ENCODE peak calls at places on chromosome 19, in seven cellular contexts. Z is pancreas, T is dorsolateral prefrontal cortex, R is heart right ventricle, Q is AG04450, C is fibroblast of the aortic adventitia, Y is GM12865. O is an unnamed sample.

GRCh38 chr19:45499196-45500180 is 1.2 kb downstream of the PPM1N start:
- DNase-seq in Y (peak; percentile 87), Z (peak; percentile 67), Q (no peak), T (no peak), R (no peak), C (no peak), O (peak; percentile 65)

GRCh38 chr19:30003862-30004261 is 61.8 kb downstream of the URI1 start:
- DNase-seq in Q (no peak), C (no peak), T (no peak), R (no peak), Z (no peak), Y (no peak), O (no peak)

GRCh38 chr19:35863018-35863417 is 5.4 kb upstream of the APLP1 start:
- DNase-seq in Q (no peak), Z (no peak), C (no peak), T (no peak), Y (no peak), R (no peak), O (no peak)

GRCh38 chr19:16208064-16208759 is 10.5 kb downstream of the AP1M1 start:
- DNase-seq in Q (no peak), R (no peak), Z (no peak), Y (no peak), C (no peak), T (no peak), O (no peak)

GRCh38 chr19:45568732-45569131 is 15.9 kb downstream of the OPA3 start:
- DNase-seq in Y (no peak), Z (no peak), R (no peak), C (peak; percentile 78), T (no peak), Q (no peak), O (peak; percentile 94)

GRCh38 chr19:18910801-18911436 is 8.3 kb downstream of the COPE start:
- DNase-seq in Y (no peak), C (no peak), R (no peak), Z (peak; percentile 29), Q (no peak), T (no peak), O (no peak)

GRCh38 chr19:16014923-16015804 is 61.1 kb upstream of the TPM4 start:
- DNase-seq in Z (no peak), Y (no peak), C (no peak), R (no peak), T (no peak), Q (no peak), O (no peak)

GRCh38 chr19:2952953-2953481 is 8.2 kb upstream of the ZNF77 start:
- DNase-seq in Q (no peak), C (peak; percentile 55), R (no peak), Z (peak; percentile 79), Y (peak; percentile 49), T (no peak), O (peak; percentile 98)

GRCh38 chr19:46288896-46289588 is 7.8 kb upstream of the HIF3A start:
- DNase-seq in Z (no peak), Y (no peak), T (no peak), R (peak; percentile 57), C (peak; percentile 88), Q (peak; percentile 71), O (peak; percentile 93)

GRCh38 chr19:9673912-9674668 is 810 bp downstream of the ZNF562 start:
- DNase-seq in T (no peak), Q (no peak), Z (no peak), C (peak; percentile 6), Y (peak; percentile 11), R (no peak), O (peak; percentile 79)

GRCh38 chr19:44951179-44952159 is 3.7 kb upstream of the CLPTM1 start:
- DNase-seq in Y (peak; percentile 85), Z (peak; percentile 66), C (peak; percentile 88), R (peak; percentile 77), T (peak; percentile 59), Q (peak; percentile 65), O (peak; percentile 82)

GRCh38 chr19:12841094-12841493 is 2.8 kb downstream of the MAST1 start:
- DNase-seq in C (peak; percentile 22), Q (no peak), R (no peak), Z (peak; percentile 55), Y (peak; percentile 35), T (peak; percentile 67), O (peak; percentile 24)

GRCh38 chr19:21749090-21749489 is 18.3 kb downstream of the ZNF100 start:
- DNase-seq in Z (no peak), R (no peak), Q (no peak), T (no peak), Y (peak; percentile 3), C (peak; percentile 25), O (no peak)

GRCh38 chr19:57099199-57099661 is 20.6 kb upstream of the USP29 start:
- DNase-seq in T (peak; percentile 85), R (peak; percentile 41), Q (no peak), C (peak; percentile 7), Z (peak; percentile 57), Y (peak; percentile 26), O (peak; percentile 32)

GRCh38 chr19:1154731-1155351 is 19.2 kb downstream of the SBNO2 start:
- DNase-seq in Z (peak; percentile 66), Q (peak; percentile 60), R (peak; percentile 82), C (peak; percentile 92), Y (no peak), T (no peak), O (peak; percentile 93)

GRCh38 chr19:37691881-37692504 is 27.6 kb downstream of the ZNF607 start:
- DNase-seq in T (peak; percentile 92), Q (peak; percentile 66), Y (peak; percentile 22), Z (peak; percentile 54), C (peak; percentile 65), R (peak; percentile 85), O (peak; percentile 57)

GRCh38 chr19:28171983-28172382 is 1041.0 kb downstream of the UQCRFS1 start:
- DNase-seq in T (no peak), Y (no peak), Q (no peak), C (no peak), Z (no peak), R (no peak), O (no peak)

GRCh38 chr19:46372901-46373572 is 26.1 kb downstream of the PPP5C start:
- DNase-seq in R (no peak), C (peak; percentile 41), Z (no peak), T (peak; percentile 43), Q (no peak), Y (no peak), O (peak; percentile 94)

GRCh38 chr19:27635401-27635800 is 1577.5 kb downstream of the UQCRFS1 start:
- DNase-seq in R (no peak), Z (no peak), Y (no peak), C (no peak), T (no peak), Q (no peak), O (no peak)

GRCh38 chr19:38193445-38193844 is 30.6 kb downstream of the DPF1 start:
- DNase-seq in T (no peak), Z (no peak), Y (no peak), C (no peak), R (no peak), Q (no peak), O (no peak)

GRCh38 chr19:48900477-48901452 is 653 bp downstream of the NUCB1 start:
- DNase-seq in Z (no peak), R (no peak), T (peak; percentile 43), Q (no peak), Y (peak; percentile 63), C (peak; percentile 61), O (peak; percentile 49)

GRCh38 chr19:46192990-46193650 is 36.4 kb upstream of the IGFL1 start:
- DNase-seq in T (no peak), Q (no peak), Z (no peak), R (no peak), C (peak; percentile 38), Y (peak; percentile 7), O (peak; percentile 92)

GRCh38 chr19:45076029-45076850 is at the start of gene ZNF296:
- DNase-seq in R (peak; percentile 41), T (peak; percentile 57), Q (no peak), Z (peak; percentile 83), C (peak; percentile 21), Y (peak; percentile 93), O (peak; percentile 78)

GRCh38 chr19:10815007-10815531 is 20.9 kb downstream of the TMED1 start:
- DNase-seq in C (no peak), Z (no peak), Q (no peak), T (no peak), R (no peak), Y (no peak), O (no peak)

GRCh38 chr19:55599468-55600335 is at the start of the genes FIZ1 and ZNF524:
- DNase-seq in Y (peak; percentile 99), T (peak; percentile 98), Q (peak; percentile 98), R (peak; percentile 99), Z (peak; percentile 98), C (peak; percentile 99), O (peak; percentile 99)

GRCh38 chr19:29376855-29377354 is 148.9 kb upstream of the VSTM2B start:
- DNase-seq in R (no peak), Z (no peak), Y (no peak), Q (no peak), T (no peak), C (no peak), O (no peak)

GRCh38 chr19:32373614-32374295 is 28.3 kb downstream of the ZNF507 start:
- DNase-seq in C (peak; percentile 99), T (no peak), R (peak; percentile 42), Y (no peak), Q (peak; percentile 97), Z (no peak), O (peak; percentile 99)

GRCh38 chr19:743168-743687 is 7.7 kb upstream of the MISP start:
- DNase-seq in R (peak; percentile 41), T (no peak), C (peak; percentile 59), Z (peak; percentile 27), Q (no peak), Y (peak; percentile 74), O (no peak)

GRCh38 chr19:10228925-10229324 is 2.2 kb downstream of the S1PR2 start:
- DNase-seq in Z (no peak), Y (peak; percentile 73), Q (no peak), C (peak; percentile 60), T (no peak), R (peak; percentile 24), O (peak; percentile 53)

GRCh38 chr19:52336976-52337375 is 933 bp downstream of the ZNF610 start:
- DNase-seq in Q (no peak), T (no peak), Z (no peak), Y (no peak), C (peak; percentile 3), R (no peak), O (no peak)

GRCh38 chr19:23403581-23404324 is 8.5 kb upstream of the ZNF91 start:
- DNase-seq in Y (no peak), R (no peak), C (no peak), Z (peak; percentile 55), T (no peak), Q (no peak), O (no peak)
- TF ChIP-seq CTCF in Y (no peak), R (no peak), C (no peak), Z (peak; percentile 23), T (no peak), Q (no peak), O (peak; percentile 4)

GRCh38 chr19:17300992-17301585 is 2.1 kb downstream of the ABHD8 start:
- DNase-seq in Y (no peak), Q (no peak), C (no peak), Z (no peak), R (no peak), T (no peak), O (no peak)
- H3K4me3 ChIP-seq in Y (no peak overlapping the region), Q (no peak overlapping the region), C (no peak overlapping the region), Z (no peak overlapping the region), R (no peak overlapping the region), T (peak overlapping the region; percentile 4), O (no peak overlapping the region)

GRCh38 chr19:50500060-50500752 is 10.8 kb downstream of the JOSD2 start:
- DNase-seq in Y (peak; percentile 38), Q (no peak), Z (no peak), C (no peak), T (no peak), R (peak; percentile 81), O (no peak)
- TF ChIP-seq CTCF in Y (peak; percentile 21), Q (peak; percentile 22), Z (no peak), C (no peak), T (peak; percentile 67), R (no peak), O (peak; percentile 17)

GRCh38 chr19:41427647-41428480 is 690 bp upstream of the B3GNT8 start:
- DNase-seq in R (no peak), T (no peak), Q (no peak), C (peak; percentile 22), Z (peak; percentile 52), Y (no peak), O (peak; percentile 24)
- H3K4me3 ChIP-seq in R (peak overlapping the region; percentile 66), T (peak overlapping the region; percentile 30), Q (peak overlapping the region; percentile 43), C (peak overlapping the region; percentile 58), Z (peak overlapping the region; percentile 40), Y (no peak overlapping the region), O (peak overlapping the region; percentile 62)